ENCODE peak calls at places on chromosomes 3 and 15, in nine cellular contexts. S, H, G, R, B, C, W, K and D are unnamed samples.

GRCh38 chr3:58090351-58090750 is 82.1 kb downstream of the FLNB start:
- DNase-seq in B (no peak), G (no peak), H (no peak), K (no peak), W (no peak), S (no peak), C (no peak), R (no peak), D (no peak)

GRCh38 chr15:40769310-40770146 is at the start of gene C15orf62:
- DNase-seq in H (peak), W (peak), B (no peak), R (no peak), C (no peak), S (peak), K (no peak), G (peak), D (no peak)

GRCh38 chr15:90286678-90287077 is 21.2 kb downstream of the NGRN start:
- DNase-seq in H (peak), W (peak), R (no peak), K (no peak), G (peak), B (no peak), C (no peak), S (peak), D (no peak)

GRCh38 chr3:111859974-111860859 is 1.2 kb downstream of the PHLDB2 start:
- DNase-seq in H (peak), C (peak), W (peak), B (peak), S (peak), G (peak), K (peak), R (peak), D (peak)

GRCh38 chr15:87477759-87478687 is 778.5 kb downstream of the NTRK3 start:
- DNase-seq in G (peak), H (peak), C (no peak), B (peak), K (no peak), R (no peak), W (no peak), S (peak), D (no peak)

GRCh38 chr15:58074452-58074851 is 8.9 kb upstream of the ALDH1A2 start:
- DNase-seq in S (no peak), H (no peak), B (no peak), G (no peak), C (no peak), K (no peak), R (no peak), W (peak), D (no peak)

GRCh38 chr3:158105710-158106438 is at the start of gene SHOX2:
- DNase-seq in K (peak), C (no peak), G (peak), S (no peak), B (no peak), R (no peak), W (peak), H (peak), D (no peak)

GRCh38 chr15:101242160-101242998 is 9.5 kb downstream of the CHSY1 start:
- DNase-seq in S (no peak), C (no peak), H (peak), K (no peak), W (peak), R (no peak), G (no peak), B (no peak), D (no peak)

GRCh38 chr3:52488746-52489145 is 6.4 kb upstream of the STAB1 start:
- DNase-seq in R (no peak), K (no peak), G (no peak), B (no peak), H (no peak), W (no peak), C (no peak), S (no peak), D (no peak)

GRCh38 chr3:122458992-122459391 is 43.1 kb upstream of the WDR5B start:
- DNase-seq in H (peak), W (peak), S (peak), G (no peak), C (no peak), R (no peak), K (peak), B (peak), D (no peak)

GRCh38 chr3:58658508-58658907 is 8.1 kb downstream of the FAM3D start:
- DNase-seq in W (no peak), H (no peak), C (peak), B (no peak), R (no peak), K (no peak), G (no peak), S (no peak), D (no peak)

GRCh38 chr3:168220609-168221008 is 124.9 kb upstream of the GOLIM4 start:
- DNase-seq in S (peak), G (no peak), H (no peak), K (no peak), R (no peak), W (no peak), B (no peak), C (no peak), D (no peak)

GRCh38 chr3:127768346-127769008 is 53.8 kb downstream of the MGLL start:
- DNase-seq in B (peak), K (peak), S (peak), H (peak), W (no peak), G (peak), R (no peak), C (no peak), D (no peak)

DNA sequence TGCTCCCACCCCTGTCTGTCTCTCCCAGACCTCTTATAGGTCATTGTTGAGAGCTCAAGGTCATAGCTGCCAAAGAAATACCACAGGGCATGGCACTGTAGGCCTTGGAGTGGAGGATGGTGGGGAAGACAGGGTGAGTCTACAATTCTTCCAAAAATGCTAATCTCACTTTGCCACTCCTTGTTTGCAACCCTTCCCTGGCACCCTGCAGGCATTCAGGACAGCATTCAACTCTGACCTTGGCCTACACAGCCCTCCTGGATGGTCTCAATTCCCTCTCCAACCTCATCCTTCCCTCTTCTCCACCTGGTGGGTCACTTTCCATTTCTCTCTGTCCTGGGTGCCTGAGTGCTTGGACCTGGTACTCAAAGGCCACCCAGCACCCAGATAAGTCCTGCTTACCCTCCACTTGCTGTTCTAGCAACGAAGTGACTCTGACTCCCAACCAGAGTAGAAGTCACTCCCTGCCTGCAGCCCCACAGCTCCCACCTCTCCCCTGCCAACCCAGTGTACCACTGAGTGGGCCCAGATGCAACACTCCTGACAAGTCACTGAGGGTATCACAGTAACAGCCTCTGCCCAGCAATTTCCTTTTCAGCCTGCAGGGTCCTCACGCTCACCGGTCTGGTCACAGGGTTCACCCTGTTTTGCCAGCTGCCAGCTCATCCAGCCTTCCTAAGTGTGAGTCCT is 36.6 kb downstream of the AMOTL2 start:
- DNase-seq in R (no peak), G (no peak), B (no peak), W (no peak), C (peak), S (no peak), H (no peak), K (no peak), D (no peak)
- TF ChIP-seq CTCF in R (no peak), G (no peak), B (no peak), W (no peak), C (no peak), S (no peak), H (no peak), K (no peak), D (no peak)

DNA sequence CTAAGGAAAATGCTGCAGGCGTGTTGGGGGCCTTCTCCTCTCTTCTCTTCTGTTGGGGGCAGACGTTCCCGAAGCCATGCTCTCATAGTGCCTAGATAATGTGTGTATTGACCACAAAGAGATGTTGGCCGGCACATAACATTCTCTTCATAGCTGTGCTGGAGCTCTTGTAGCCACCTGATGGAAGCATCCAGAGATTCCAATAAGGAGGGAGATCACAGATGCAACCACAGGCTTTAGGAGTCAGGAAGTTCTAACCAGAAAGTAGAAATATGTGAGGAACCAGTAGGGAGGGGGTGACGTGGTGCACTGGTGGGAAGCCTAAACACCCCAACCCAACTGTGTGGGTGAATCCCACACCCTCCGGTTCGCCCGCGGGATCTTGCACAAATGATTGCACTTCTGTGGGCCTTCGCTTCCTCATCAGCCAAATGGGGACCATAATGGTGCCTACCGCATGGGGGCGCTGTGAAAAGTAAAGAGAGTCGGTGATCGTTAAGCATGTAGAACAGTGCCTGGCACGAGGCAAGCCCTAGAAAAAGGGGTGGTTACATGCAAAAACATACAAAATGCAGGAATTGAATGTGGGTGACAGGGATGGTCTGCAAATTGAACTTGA is 87.8 kb downstream of the TOP2B start:
- DNase-seq in H (no peak), C (no peak), S (no peak), B (no peak), G (no peak), W (no peak), R (no peak), K (no peak), D (no peak)
- TF ChIP-seq CTCF in H (no peak), C (no peak), S (no peak), B (no peak), G (no peak), W (peak), R (no peak), K (no peak), D (peak)

GRCh38 chr3:66138336-66139234 is 82.2 kb upstream of the SLC25A26 start:
- DNase-seq in W (peak), C (no peak), B (no peak), R (no peak), S (peak), G (peak), K (peak), H (peak), D (no peak)
- TF ChIP-seq CTCF in W (peak), C (peak), B (peak), R (peak), S (peak), G (peak), K (peak), H (peak), D (peak)

GRCh38 chr3:123722021-123722420 is 137.2 kb upstream of the HACD2 start:
- DNase-seq in S (no peak), R (no peak), W (no peak), K (no peak), B (no peak), H (no peak), G (no peak), C (no peak), D (peak)

GRCh38 chr3:123723527-123724168 is 138.8 kb upstream of the HACD2 start:
- DNase-seq in R (no peak), S (peak), B (no peak), H (peak), C (no peak), G (peak), K (no peak), W (peak), D (peak)

GRCh38 chr3:123720638-123721037 is 135.8 kb upstream of the HACD2 start:
- DNase-seq in S (no peak), C (no peak), B (no peak), K (no peak), H (no peak), R (no peak), G (no peak), W (no peak), D (peak)

GRCh38 chr3:123725652-123726400 is 141.0 kb upstream of the HACD2 start:
- DNase-seq in W (no peak), K (no peak), B (no peak), S (no peak), R (no peak), C (no peak), H (no peak), G (no peak), D (no peak)

GRCh38 chr3:123724306-123724705 is 139.5 kb upstream of the HACD2 start:
- DNase-seq in W (no peak), R (no peak), H (peak), B (no peak), C (no peak), G (no peak), S (peak), K (no peak), D (no peak)
- TF ChIP-seq CTCF in W (no peak), R (no peak), H (peak), B (peak), C (no peak), G (no peak), S (no peak), K (peak), D (no peak)

GRCh38 chr3:195226900-195227447 is 44.0 kb downstream of the XXYLT1 start:
- DNase-seq in K (no peak), S (peak), C (peak), R (peak), W (peak), H (peak), G (no peak), B (no peak), D (peak)
- TF ChIP-seq CTCF in K (peak), S (peak), C (no peak), R (no peak), W (peak), H (peak), G (no peak), B (peak), D (peak)

GRCh38 chr15:25178835-25179672 is 224.3 kb downstream of the SNRPN start:
- DNase-seq in K (no peak), S (no peak), B (no peak), C (peak), G (no peak), W (no peak), R (no peak), H (no peak), D (no peak)

GRCh38 chr15:25180606-25181289 is 226.0 kb downstream of the SNRPN start:
- DNase-seq in W (no peak), S (no peak), H (no peak), R (no peak), K (no peak), B (no peak), C (peak), G (no peak), D (peak)

GRCh38 chr15:25181290-25182097 is 226.7 kb downstream of the SNRPN start:
- DNase-seq in B (no peak), G (no peak), R (peak), K (no peak), S (no peak), W (no peak), C (peak), H (no peak), D (peak)

GRCh38 chr15:25177955-25178801 is 223.4 kb downstream of the SNRPN start:
- DNase-seq in K (no peak), S (no peak), G (no peak), W (no peak), H (no peak), R (no peak), C (peak), B (no peak), D (peak)

DNA sequence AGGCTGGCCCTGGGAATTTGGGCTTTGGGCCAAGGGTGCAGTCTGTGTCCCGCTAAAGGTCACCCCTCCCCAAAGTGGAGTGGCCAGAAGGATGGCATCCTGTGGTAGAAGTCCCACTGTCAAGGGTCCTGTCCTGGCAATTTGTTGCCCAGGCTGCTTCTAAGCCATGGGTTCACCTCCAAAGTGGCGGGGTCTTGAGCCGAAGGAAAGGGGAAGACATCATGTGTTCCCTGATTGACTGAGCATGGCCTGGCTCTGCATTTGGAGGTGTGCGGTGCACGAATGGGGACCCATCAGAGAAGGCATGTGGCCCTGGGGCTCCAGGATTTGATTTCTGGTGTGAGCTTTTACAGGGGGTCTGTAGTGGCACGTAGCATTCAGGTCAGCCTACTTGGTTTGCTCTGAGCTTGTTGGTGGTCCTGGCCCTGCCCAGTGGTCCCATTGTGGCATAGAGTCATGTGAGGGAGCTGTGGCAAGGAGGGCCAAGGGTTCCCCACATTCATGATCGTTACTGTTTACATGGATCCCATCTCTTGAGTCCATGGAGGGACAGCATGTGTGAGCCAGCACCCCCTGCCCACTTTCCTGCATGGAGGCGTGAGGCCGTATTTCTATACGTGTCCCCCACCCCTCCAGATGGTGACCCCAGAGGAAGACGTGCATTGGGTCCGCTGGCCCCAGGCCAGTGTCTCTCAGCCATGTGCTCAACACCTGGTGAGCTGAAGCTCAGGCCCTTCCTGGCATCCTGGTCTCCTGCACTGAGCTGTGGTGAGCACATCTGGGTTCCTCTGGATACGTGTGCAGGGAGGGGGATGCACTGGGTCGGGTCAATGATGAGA is 225.1 kb downstream of the SNRPN start:
- DNase-seq in H (no peak), G (no peak), R (no peak), B (no peak), S (no peak), C (peak), W (no peak), K (no peak), D (peak)
- TF ChIP-seq CTCF in H (no peak), G (no peak), R (no peak), B (no peak), S (no peak), C (no peak), W (no peak), K (no peak), D (no peak)

GRCh38 chr15:67382723-67383122 is 128.1 kb downstream of the IQCH start:
- DNase-seq in G (no peak), K (no peak), S (no peak), B (no peak), C (no peak), R (no peak), H (no peak), W (no peak), D (no peak)
- TF ChIP-seq CTCF in G (no peak), K (no peak), S (no peak), B (no peak), C (no peak), R (no peak), H (no peak), W (no peak), D (no peak)

GRCh38 chr3:125042725-125043406 is 12.9 kb downstream of the HEG1 start:
- DNase-seq in C (no peak), G (no peak), S (no peak), H (peak), R (peak), B (no peak), W (no peak), K (no peak), D (no peak)

GRCh38 chr3:125048282-125048681 is 7.5 kb downstream of the HEG1 start:
- DNase-seq in R (no peak), H (peak), K (no peak), S (no peak), B (no peak), W (no peak), G (no peak), C (no peak), D (no peak)

GRCh38 chr3:125045194-125045593 is 10.6 kb downstream of the HEG1 start:
- DNase-seq in W (no peak), B (no peak), K (no peak), G (no peak), C (no peak), H (peak), S (no peak), R (no peak), D (no peak)

GRCh38 chr3:125043599-125044151 is 12.1 kb downstream of the HEG1 start:
- DNase-seq in C (no peak), G (no peak), W (no peak), S (no peak), H (peak), B (no peak), K (no peak), R (peak), D (no peak)

GRCh38 chr3:125045965-125046364 is 9.8 kb downstream of the HEG1 start:
- DNase-seq in K (peak), S (peak), W (no peak), C (no peak), R (no peak), B (peak), G (no peak), H (peak), D (no peak)
- TF ChIP-seq CTCF in K (peak), S (no peak), W (no peak), C (no peak), R (no peak), B (peak), G (no peak), H (peak), D (no peak)

DNA sequence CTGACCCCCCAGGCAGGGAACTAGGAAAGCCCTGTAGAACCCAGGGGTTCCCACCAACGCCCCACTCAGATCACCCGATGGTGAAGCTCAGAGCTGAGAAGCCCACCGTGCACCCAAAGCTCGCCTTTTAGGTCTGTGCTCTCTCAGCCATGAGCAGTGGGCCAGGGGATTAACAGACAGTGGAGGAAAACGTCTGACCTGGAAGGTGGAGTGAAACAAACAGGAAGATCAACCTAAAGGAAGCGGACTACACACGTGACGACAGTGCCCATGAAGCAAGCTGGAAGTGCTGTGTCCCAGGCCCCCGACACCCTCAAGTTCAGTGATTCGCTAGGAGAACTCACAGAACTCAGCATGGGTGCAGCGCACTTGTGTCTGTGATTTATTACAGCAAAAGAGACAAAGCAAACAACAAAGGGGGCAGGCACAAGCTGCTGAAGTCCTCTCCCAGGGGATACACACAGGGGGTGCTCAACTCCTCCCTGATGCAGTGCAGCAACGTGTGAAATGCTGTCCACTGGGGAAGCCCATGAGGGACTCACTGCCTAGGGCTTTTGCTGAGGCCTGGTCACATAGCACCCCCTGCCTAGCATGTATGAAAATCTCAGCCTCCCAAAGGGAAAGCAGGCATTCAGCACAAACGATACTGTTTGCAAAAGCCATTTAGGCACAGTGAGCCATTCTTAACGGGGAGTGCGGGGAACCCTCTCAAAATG is 43.5 kb downstream of the CFAP92 start:
- DNase-seq in K (no peak), S (peak), H (peak), B (peak), G (peak), C (peak), W (peak), R (no peak), D (peak)
- TF ChIP-seq CTCF in K (peak), S (peak), H (peak), B (peak), G (no peak), C (no peak), W (peak), R (no peak), D (peak)